ENCODE peak calls at places on chromosome 21, in four cellular contexts. O is uterus, G is fibroblast of mammary gland, V is heart left ventricle. E is an unnamed sample.

GRCh38 chr21:44926364-44927101 is 5.8 kb upstream of the ITGB2 start:
- DNase-seq in O (no peak), G (peak), V (no peak), E (peak)

GRCh38 chr21:40043866-40044265 is 176.6 kb downstream of the PCP4 start:
- DNase-seq in O (no peak), G (no peak), V (no peak), E (no peak)

GRCh38 chr21:40846566-40847411 is at the start of gene DSCAM:
- DNase-seq in O (no peak), G (no peak), V (no peak), E (no peak)

GRCh38 chr21:37006243-37006520 is 320 bp upstream of the RIPPLY3 start:
- DNase-seq in O (no peak), G (no peak), V (no peak), E (no peak)

GRCh38 chr21:45112371-45112770 is 38.0 kb downstream of the ADARB1 start:
- DNase-seq in O (no peak), G (peak), V (no peak), E (no peak)

GRCh38 chr21:45336870-45337269 is 49.2 kb upstream of the POFUT2 start:
- DNase-seq in O (no peak), G (no peak), V (no peak), E (peak)

GRCh38 chr21:41584603-41585176 is 76.7 kb upstream of the TMPRSS2 start:
- DNase-seq in O (no peak), G (no peak), V (no peak), E (no peak)

GRCh38 chr21:33212159-33212851 is 17.4 kb upstream of the IFNAR2 start:
- DNase-seq in O (no peak), G (peak), V (no peak), E (no peak)

GRCh38 chr21:36695283-36695634 is 3.7 kb upstream of the SIM2 start:
- DNase-seq in O (no peak), G (no peak), V (no peak), E (no peak)

GRCh38 chr21:43934116-43934515 is 69.1 kb downstream of the AGPAT3 start:
- DNase-seq in O (no peak), G (no peak), V (no peak), E (no peak)

GRCh38 chr21:33976082-33976979 is 60.7 kb upstream of the ATP5PO start:
- DNase-seq in O (peak), G (peak), V (peak), E (no peak)

GRCh38 chr21:37594472-37594951 is 227.9 kb downstream of the DYRK1A start:
- DNase-seq in O (no peak), G (no peak), V (no peak), E (no peak)

GRCh38 chr21:45534591-45535331 is 7.5 kb downstream of the SLC19A1 start:
- DNase-seq in O (no peak), G (no peak), V (peak), E (peak)

GRCh38 chr21:45513003-45513706 is 29.1 kb downstream of the SLC19A1 start:
- DNase-seq in O (no peak), G (no peak), V (no peak), E (peak)

GRCh38 chr21:44303490-44303981 is 3.7 kb downstream of the PFKL start:
- DNase-seq in O (no peak), G (no peak), V (no peak), E (no peak)

GRCh38 chr21:42125571-42126544 is 54.7 kb downstream of the UMODL1 start:
- DNase-seq in O (no peak), G (peak), V (no peak), E (peak)

GRCh38 chr21:45365608-45366241 is 39.2 kb upstream of the COL18A1 start:
- DNase-seq in O (no peak), G (peak), V (no peak), E (no peak)

DNA sequence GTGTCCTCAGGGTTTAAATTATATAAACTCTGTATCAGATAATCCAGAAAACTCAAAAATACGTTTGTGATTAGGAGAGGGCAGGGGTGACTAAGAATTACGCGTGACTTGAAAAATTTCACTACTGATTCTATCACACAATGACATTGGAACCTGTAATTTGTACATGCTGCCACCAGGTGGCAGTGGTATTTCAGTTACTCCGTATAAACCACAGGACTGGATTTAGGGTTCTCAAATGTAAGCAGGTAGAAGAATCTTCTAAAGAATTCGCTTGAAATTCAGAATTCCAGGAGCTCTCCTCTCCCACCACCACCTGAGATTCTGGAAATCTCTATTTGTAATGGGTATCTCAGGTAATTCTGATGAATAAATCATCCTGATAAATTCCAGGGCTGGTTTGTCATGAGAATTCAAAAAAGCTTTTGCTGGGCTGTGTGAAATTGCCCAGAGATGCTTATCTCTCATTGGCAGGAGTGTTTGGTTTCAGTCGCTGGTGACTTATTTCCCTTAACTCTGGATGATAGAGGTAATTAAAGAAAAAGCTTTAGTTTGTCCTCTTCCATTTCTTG is 1.7 kb upstream of the KRTAP7-1 start:
- DNase-seq in O (no peak), G (peak), V (no peak), E (no peak)
- TF ChIP-seq CTCF in O (no peak), G (peak), V (peak), E (peak)

GRCh38 chr21:15520811-15521643 is 208.8 kb upstream of the USP25 start:
- DNase-seq in O (no peak), G (peak), V (no peak), E (no peak)
- TF ChIP-seq CTCF in O (no peak), G (peak), V (no peak), E (peak)

DNA sequence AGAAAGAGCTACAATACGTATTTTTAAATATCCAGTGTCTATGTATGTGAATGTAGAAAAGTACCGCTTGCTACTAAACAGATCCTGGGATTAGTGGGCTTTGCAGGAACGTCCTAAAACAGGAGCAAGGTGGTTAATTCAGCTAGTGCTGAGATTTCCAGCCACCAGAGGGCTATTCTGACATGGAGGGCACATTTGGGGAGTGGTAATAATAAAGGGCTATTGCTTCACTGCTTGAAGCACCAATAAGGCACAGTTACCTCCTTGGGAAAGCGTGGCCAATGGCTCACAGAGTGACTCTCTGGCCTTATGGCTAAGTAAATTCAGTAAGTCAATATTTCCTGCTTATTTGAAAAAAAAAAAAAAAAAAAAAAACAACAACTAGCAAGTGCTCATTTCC is 152.4 kb downstream of the GABPA start:
- DNase-seq in O (no peak), G (peak), V (no peak), E (no peak)
- TF ChIP-seq CTCF in O (no peak), G (no peak), V (no peak), E (no peak)

DNA sequence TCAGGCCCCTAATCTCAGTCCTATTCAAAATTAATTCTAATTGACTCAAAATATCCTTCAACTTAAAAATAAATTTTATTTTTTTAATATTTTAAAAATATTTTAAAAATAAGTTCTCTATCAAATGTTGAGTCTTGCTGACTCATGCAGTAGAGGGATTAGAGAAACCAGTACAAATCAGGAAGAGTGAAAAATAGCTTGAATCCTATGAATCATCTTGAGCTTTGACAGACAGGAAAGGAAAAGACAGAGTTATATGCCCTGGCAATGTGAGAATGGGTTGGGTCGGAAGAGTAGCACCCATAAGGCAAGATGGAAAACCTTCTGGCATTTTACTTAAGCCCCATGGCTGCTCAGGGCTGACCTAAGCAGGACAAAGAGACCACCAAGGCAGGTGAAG is 346.6 kb upstream of the RUNX1 start:
- DNase-seq in O (no peak), G (peak), V (no peak), E (no peak)
- TF ChIP-seq CTCF in O (no peak), G (no peak), V (no peak), E (no peak)

GRCh38 chr21:38621132-38621531 is 122.9 kb upstream of the ERG start:
- DNase-seq in O (no peak), G (no peak), V (no peak), E (no peak)
- TF ChIP-seq CTCF in O (no peak), G (no peak), V (no peak), E (no peak)

E was measured in spleen.